ENCODE peak calls at places on chromosomes 6 and 20, in five cellular contexts. P is CD4-positive, alpha-beta memory T cell; H is heart right ventricle; Q is aorta; U is cardiac muscle cell. L is an unnamed sample.

GRCh38 chr20:63635431-63636141 is 8.7 kb upstream of the GMEB2 start:
- DNase-seq in H (no peak), P (peak; percentile 93), Q (peak; percentile 60), U (no peak), L (no peak)

GRCh38 chr20:15930324-15931305 is 642.6 kb downstream of the KIF16B start:
- DNase-seq in P (no peak), U (peak; percentile 23), Q (no peak), H (no peak), L (no peak)

GRCh38 chr20:35883778-35884540 is 70.3 kb downstream of the SCAND1 start:
- DNase-seq in P (peak; percentile 59), Q (peak; percentile 82), H (peak; percentile 70), U (peak; percentile 82), L (peak; percentile 2)

GRCh38 chr6:169326067-169326799 is 72.6 kb upstream of the THBS2 start:
- DNase-seq in U (peak; percentile 54), P (no peak), H (no peak), Q (no peak), L (peak; percentile 47)

GRCh38 chr20:50815162-50815989 is 20.5 kb downstream of the BCAS4 start:
- DNase-seq in Q (no peak), P (no peak), H (no peak), U (no peak), L (no peak)

GRCh38 chr20:41889125-41889870 is 271.1 kb upstream of the CHD6 start:
- DNase-seq in Q (no peak), P (no peak), U (no peak), H (no peak), L (no peak)

GRCh38 chr6:143634486-143634885 is 43.3 kb upstream of the PHACTR2 start:
- DNase-seq in Q (no peak), P (no peak), U (no peak), H (no peak), L (no peak)

GRCh38 chr6:109961666-109962065 is 16.4 kb upstream of the GPR6 start:
- DNase-seq in Q (no peak), H (no peak), U (no peak), P (no peak), L (no peak)

GRCh38 chr6:56661298-56661697 is 18.6 kb upstream of the DST start:
- DNase-seq in P (no peak), U (no peak), Q (no peak), H (no peak), L (no peak)

GRCh38 chr20:49505518-49505917 is 23.1 kb upstream of the KCNB1 start:
- DNase-seq in P (no peak), Q (peak; percentile 74), U (no peak), H (peak; percentile 22), L (peak; percentile 63)

GRCh38 chr20:14919473-14920157 is 582.2 kb upstream of the FLRT3 start:
- DNase-seq in P (no peak), H (no peak), U (peak; percentile 5), Q (no peak), L (no peak)

GRCh38 chr6:122400121-122400450 is 634 bp downstream of the HSF2 start:
- DNase-seq in P (no peak), H (peak; percentile 24), U (no peak), Q (no peak), L (no peak)

GRCh38 chr6:121437861-121438651 is 2.6 kb downstream of the GJA1 start:
- DNase-seq in P (no peak), U (peak; percentile 32), Q (no peak), H (peak; percentile 30), L (no peak)

GRCh38 chr6:107648983-107649382 is 159.1 kb downstream of the SOBP start:
- DNase-seq in Q (no peak), U (no peak), P (no peak), H (no peak), L (no peak)

GRCh38 chr6:69791065-69791471 is 5.7 kb downstream of the LMBRD1 start:
- DNase-seq in Q (no peak), U (peak; percentile 11), P (no peak), H (no peak), L (no peak)

GRCh38 chr6:69789573-69789972 is 7.2 kb downstream of the LMBRD1 start:
- DNase-seq in P (no peak), H (no peak), U (no peak), Q (no peak), L (no peak)

GRCh38 chr6:69785697-69786096 is 11.1 kb downstream of the LMBRD1 start:
- DNase-seq in P (no peak), Q (no peak), H (no peak), U (no peak), L (no peak)

GRCh38 chr6:69792292-69792691 is 4.5 kb downstream of the LMBRD1 start:
- DNase-seq in P (no peak), Q (no peak), U (no peak), H (no peak), L (no peak)

GRCh38 chr6:69790629-69791028 is 6.2 kb downstream of the LMBRD1 start:
- DNase-seq in H (no peak), U (no peak), P (no peak), Q (no peak), L (no peak)
- H3K27ac ChIP-seq in H (peak overlapping the region; percentile 34), U (no peak overlapping the region), P (no peak overlapping the region), Q (no peak overlapping the region), L (no peak overlapping the region)

GRCh38 chr20:57576942-57577550 is 16.1 kb downstream of the PCK1 start:
- DNase-seq in P (no peak), Q (no peak), U (no peak), H (no peak), L (no peak)
- H3K27ac ChIP-seq in P (no peak overlapping the region), Q (no peak overlapping the region), U (no peak overlapping the region), H (no peak overlapping the region), L (no peak overlapping the region)

DNA sequence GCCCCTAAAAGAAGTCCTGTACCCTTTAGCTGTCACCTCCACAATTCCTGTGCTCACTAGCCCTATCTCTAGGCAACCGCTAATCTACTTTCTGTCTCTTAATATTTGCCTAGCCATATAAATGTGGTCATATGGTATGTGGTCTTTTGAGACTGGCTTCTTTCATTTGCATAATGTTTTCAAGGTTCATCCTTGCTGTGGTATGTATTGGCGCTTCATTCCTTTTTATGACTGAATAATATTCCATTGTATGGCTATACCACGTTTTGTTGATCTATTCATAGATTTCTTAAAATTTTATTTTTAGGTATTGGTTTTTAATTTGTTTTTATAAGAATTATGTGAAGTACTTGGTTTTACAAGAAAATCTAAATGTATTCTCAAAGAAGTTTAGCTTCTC is 70.0 kb downstream of the MAP3K4 start:
- DNase-seq in Q (no peak), P (no peak), U (no peak), H (no peak), L (no peak)
- H3K27ac ChIP-seq in Q (no peak overlapping the region), P (no peak overlapping the region), U (no peak overlapping the region), H (no peak overlapping the region), L (no peak overlapping the region)

GRCh38 chr6:150176152-150176551 is 33.3 kb downstream of the PPP1R14C start:
- DNase-seq in P (no peak), Q (no peak), H (peak; percentile 59), U (no peak), L (no peak)

GRCh38 chr6:150176659-150177058 is 33.8 kb downstream of the PPP1R14C start:
- DNase-seq in U (no peak), P (no peak), Q (no peak), H (no peak), L (no peak)

GRCh38 chr6:150172929-150173328 is 30.1 kb downstream of the PPP1R14C start:
- DNase-seq in H (no peak), P (no peak), Q (no peak), U (no peak), L (no peak)

GRCh38 chr6:150177260-150178246 is 34.7 kb downstream of the PPP1R14C start:
- DNase-seq in H (peak; percentile 52), Q (no peak), P (no peak), U (peak; percentile 88), L (no peak)

DNA sequence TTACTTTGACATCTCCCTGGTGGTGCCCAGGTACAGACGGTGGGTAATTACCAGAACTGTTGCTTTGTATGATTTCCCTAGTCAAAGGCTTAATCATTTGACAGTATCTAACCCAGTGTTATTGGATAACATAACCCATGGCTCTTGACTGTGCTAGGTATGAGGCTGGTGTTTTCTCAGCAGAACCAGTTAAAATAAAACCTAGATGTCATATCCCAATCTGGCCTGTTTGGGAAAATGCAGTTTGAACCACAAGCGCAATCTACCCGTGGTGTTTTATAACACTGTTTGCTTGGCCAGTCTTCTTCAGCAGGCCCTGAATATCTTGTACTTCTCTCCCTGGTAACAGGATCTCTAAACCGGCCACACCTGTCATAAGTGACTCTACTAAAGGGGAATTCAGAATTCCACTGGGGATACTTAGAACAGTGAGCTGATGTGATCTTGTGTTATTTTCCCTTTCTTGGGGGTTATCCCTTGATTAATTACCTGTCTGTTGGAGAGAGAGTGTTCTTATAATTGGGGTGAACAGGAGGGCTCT is 32.8 kb downstream of the PPP1R14C start:
- DNase-seq in U (no peak), H (no peak), P (no peak), Q (no peak), L (no peak)
- H3K27ac ChIP-seq in U (peak overlapping the region; percentile 100), H (peak overlapping the region; percentile 80), P (no peak overlapping the region), Q (no peak overlapping the region), L (no peak overlapping the region)

GRCh38 chr20:12594410-12595130 is 414.2 kb upstream of the SPTLC3 start:
- DNase-seq in U (peak; percentile 52), P (no peak), H (no peak), Q (no peak), L (no peak)

GRCh38 chr20:12593342-12593741 is 415.4 kb upstream of the SPTLC3 start:
- DNase-seq in P (no peak), Q (no peak), U (no peak), H (no peak), L (no peak)

GRCh38 chr20:12595841-12596240 is 412.9 kb upstream of the SPTLC3 start:
- DNase-seq in Q (no peak), H (no peak), U (no peak), P (no peak), L (no peak)

GRCh38 chr20:12591949-12592470 is 416.8 kb upstream of the SPTLC3 start:
- DNase-seq in P (no peak), Q (no peak), U (peak; percentile 30), H (no peak), L (no peak)

GRCh38 chr20:12592756-12593155 is 416.0 kb upstream of the SPTLC3 start:
- DNase-seq in H (no peak), U (no peak), Q (no peak), P (no peak), L (no peak)
- H3K27ac ChIP-seq in H (no peak overlapping the region), U (no peak overlapping the region), Q (no peak overlapping the region), P (no peak overlapping the region), L (no peak overlapping the region)

GRCh38 chr6:63527658-63528514 is 44.4 kb upstream of the LOC128125822 start:
- DNase-seq in U (no peak), P (no peak), H (no peak), Q (no peak), L (no peak)

GRCh38 chr6:63533026-63533425 is 39.3 kb upstream of the LOC128125822 start:
- DNase-seq in P (no peak), U (no peak), Q (no peak), H (no peak), L (no peak)

GRCh38 chr6:63530984-63531383 is 41.3 kb upstream of the LOC128125822 start:
- DNase-seq in Q (no peak), H (no peak), U (no peak), P (no peak), L (no peak)

GRCh38 chr6:63526931-63527330 is 45.3 kb upstream of the LOC128125822 start:
- DNase-seq in Q (no peak), P (no peak), U (no peak), H (no peak), L (no peak)

DNA sequence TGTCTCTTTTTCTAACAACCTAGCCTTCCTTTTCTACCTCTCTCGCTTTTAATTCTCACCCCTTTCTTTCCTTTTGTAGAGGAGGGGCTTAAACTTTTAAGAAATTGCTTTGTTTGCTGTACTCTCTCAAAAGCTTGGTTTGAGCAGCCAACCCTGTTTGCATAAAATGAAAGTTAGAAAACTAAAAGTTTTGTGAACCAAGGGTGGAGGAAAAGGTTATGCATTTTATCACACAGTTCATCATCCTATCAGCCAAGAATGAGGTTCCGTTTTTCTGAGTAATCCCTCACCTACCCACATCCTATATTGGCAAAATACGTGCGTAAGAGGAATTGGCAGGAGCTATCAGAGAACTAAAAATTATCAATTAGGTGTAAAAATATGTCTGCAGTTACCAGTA is 42.8 kb upstream of the LOC128125822 start:
- DNase-seq in U (no peak), H (no peak), Q (no peak), P (peak; percentile 19), L (no peak)
- H3K27ac ChIP-seq in U (no peak overlapping the region), H (no peak overlapping the region), Q (no peak overlapping the region), P (peak overlapping the region; percentile 10), L (no peak overlapping the region)

L was measured in caudate nucleus.